ENCODE peak calls at places on chromosomes 6 and 20, in six cellular contexts. One of them, this sample, is unnamed.

GRCh38 chr20:13187899-13188298 is 33.2 kb upstream of the ISM1 start:
- DNase-seq in ovary: no peak
- DNase-seq in heart left ventricle: no peak
- DNase-seq in H9: no peak
- DNase-seq in K562: no peak
- DNase-seq in OCI-LY7: no peak
- DNase-seq in this sample: no peak

GRCh38 chr6:110951986-110952794 is 6.3 kb upstream of the GTF3C6 start:
- DNase-seq in K562: no peak
- DNase-seq in ovary: no peak
- DNase-seq in OCI-LY7: no peak
- DNase-seq in heart left ventricle: no peak
- DNase-seq in H9: no peak
- DNase-seq in this sample: no peak

GRCh38 chr6:117600008-117600743 is 2.1 kb downstream of the GOPC start:
- DNase-seq in K562: no peak
- DNase-seq in OCI-LY7: peak; percentile 27
- DNase-seq in ovary: no peak
- DNase-seq in H9: no peak
- DNase-seq in heart left ventricle: no peak
- DNase-seq in this sample: no peak

GRCh38 chr6:105691971-105692370 is 289.1 kb upstream of the PREP start:
- DNase-seq in K562: no peak
- DNase-seq in heart left ventricle: no peak
- DNase-seq in OCI-LY7: no peak
- DNase-seq in ovary: no peak
- DNase-seq in H9: no peak
- DNase-seq in this sample: no peak

GRCh38 chr6:53347250-53347920 is 1.4 kb downstream of the ELOVL5 start:
- DNase-seq in ovary: no peak
- DNase-seq in OCI-LY7: peak; percentile 77
- DNase-seq in H9: no peak
- DNase-seq in K562: no peak
- DNase-seq in heart left ventricle: no peak
- DNase-seq in this sample: no peak

GRCh38 chr6:85464260-85464644 is 14.4 kb downstream of the NT5E start:
- DNase-seq in heart left ventricle: no peak
- DNase-seq in K562: no peak
- DNase-seq in H9: no peak
- DNase-seq in ovary: no peak
- DNase-seq in OCI-LY7: no peak
- DNase-seq in this sample: peak; percentile 86

GRCh38 chr20:973785-974194 is 28.3 kb downstream of the RSPO4 start:
- DNase-seq in H9: peak; percentile 66
- DNase-seq in OCI-LY7: peak; percentile 66
- DNase-seq in ovary: no peak
- DNase-seq in K562: peak; percentile 70
- DNase-seq in heart left ventricle: no peak
- DNase-seq in this sample: no peak

GRCh38 chr20:20215976-20216727 is 151.8 kb upstream of the INSM1 start:
- DNase-seq in OCI-LY7: no peak
- DNase-seq in H9: no peak
- DNase-seq in heart left ventricle: peak; percentile 80
- DNase-seq in ovary: no peak
- DNase-seq in K562: no peak
- DNase-seq in this sample: no peak

GRCh38 chr6:109807881-109808280 is 116.8 kb downstream of the FIG4 start:
- DNase-seq in ovary: no peak
- DNase-seq in heart left ventricle: no peak
- DNase-seq in OCI-LY7: no peak
- DNase-seq in K562: no peak
- DNase-seq in H9: no peak
- DNase-seq in this sample: no peak

GRCh38 chr6:168301648-168302398 is 17.8 kb downstream of the DACT2 start:
- DNase-seq in heart left ventricle: no peak
- DNase-seq in ovary: no peak
- DNase-seq in H9: peak; percentile 60
- DNase-seq in K562: no peak
- DNase-seq in OCI-LY7: no peak
- DNase-seq in this sample: no peak

GRCh38 chr6:136213853-136214252 is 36.3 kb downstream of the MTFR2 start:
- DNase-seq in OCI-LY7: no peak
- DNase-seq in ovary: no peak
- DNase-seq in heart left ventricle: no peak
- DNase-seq in H9: no peak
- DNase-seq in K562: no peak
- DNase-seq in this sample: no peak

GRCh38 chr6:81731814-81732213 is 20.7 kb downstream of the TENT5A start:
- DNase-seq in heart left ventricle: no peak
- DNase-seq in H9: no peak
- DNase-seq in OCI-LY7: no peak
- DNase-seq in K562: no peak
- DNase-seq in ovary: no peak
- DNase-seq in this sample: no peak

GRCh38 chr6:39327516-39327915 is 5.0 kb upstream of the KCNK16 start:
- DNase-seq in K562: no peak
- DNase-seq in H9: no peak
- DNase-seq in heart left ventricle: no peak
- DNase-seq in ovary: no peak
- DNase-seq in OCI-LY7: no peak
- DNase-seq in this sample: no peak

GRCh38 chr20:9838378-9839295 is at the start of gene PAK5:
- DNase-seq in OCI-LY7: no peak
- DNase-seq in H9: peak; percentile 97
- DNase-seq in heart left ventricle: no peak
- DNase-seq in ovary: peak; percentile 37
- DNase-seq in K562: no peak
- DNase-seq in this sample: peak; percentile 56

GRCh38 chr20:53581444-53582311 is 12.0 kb downstream of the ZNF217 start:
- DNase-seq in ovary: no peak
- DNase-seq in H9: no peak
- DNase-seq in K562: no peak
- DNase-seq in OCI-LY7: peak; percentile 92
- DNase-seq in heart left ventricle: no peak
- DNase-seq in this sample: no peak

GRCh38 chr6:117142995-117143394 is 122.4 kb upstream of the VGLL2 start:
- DNase-seq in ovary: no peak
- DNase-seq in H9: no peak
- DNase-seq in K562: no peak
- DNase-seq in OCI-LY7: no peak
- DNase-seq in heart left ventricle: peak; percentile 46
- DNase-seq in this sample: no peak

GRCh38 chr20:17661121-17661744 is 20.8 kb downstream of the RRBP1 start:
- DNase-seq in K562: no peak
- DNase-seq in OCI-LY7: no peak
- DNase-seq in ovary: no peak
- DNase-seq in heart left ventricle: no peak
- DNase-seq in H9: no peak
- DNase-seq in this sample: peak; percentile 50

GRCh38 chr20:53130819-53131218 is 158.7 kb downstream of the TSHZ2 start:
- DNase-seq in K562: no peak
- DNase-seq in OCI-LY7: no peak
- DNase-seq in heart left ventricle: no peak
- DNase-seq in H9: no peak
- DNase-seq in ovary: no peak
- DNase-seq in this sample: no peak

GRCh38 chr6:17429381-17430061 is 36.1 kb downstream of the CAP2 start:
- DNase-seq in H9: no peak
- DNase-seq in K562: no peak
- DNase-seq in heart left ventricle: no peak
- DNase-seq in ovary: no peak
- DNase-seq in OCI-LY7: no peak
- DNase-seq in this sample: no peak

GRCh38 chr6:20876016-20876415 is 341.8 kb downstream of the CDKAL1 start:
- DNase-seq in K562: no peak
- DNase-seq in heart left ventricle: no peak
- DNase-seq in OCI-LY7: no peak
- DNase-seq in ovary: no peak
- DNase-seq in H9: no peak
- DNase-seq in this sample: no peak

GRCh38 chr6:20870493-20870892 is 336.2 kb downstream of the CDKAL1 start:
- DNase-seq in K562: no peak
- DNase-seq in heart left ventricle: no peak
- DNase-seq in OCI-LY7: no peak
- DNase-seq in H9: no peak
- DNase-seq in ovary: no peak
- DNase-seq in this sample: no peak

GRCh38 chr6:20875369-20875963 is 341.2 kb downstream of the CDKAL1 start:
- DNase-seq in H9: no peak
- DNase-seq in ovary: peak; percentile 35
- DNase-seq in heart left ventricle: no peak
- DNase-seq in K562: no peak
- DNase-seq in OCI-LY7: no peak
- DNase-seq in this sample: no peak

GRCh38 chr6:20877008-20877937 is 343.0 kb downstream of the CDKAL1 start:
- DNase-seq in ovary: peak; percentile 27
- DNase-seq in heart left ventricle: peak; percentile 44
- DNase-seq in H9: no peak
- DNase-seq in OCI-LY7: no peak
- DNase-seq in K562: no peak
- DNase-seq in this sample: peak; percentile 72

DNA sequence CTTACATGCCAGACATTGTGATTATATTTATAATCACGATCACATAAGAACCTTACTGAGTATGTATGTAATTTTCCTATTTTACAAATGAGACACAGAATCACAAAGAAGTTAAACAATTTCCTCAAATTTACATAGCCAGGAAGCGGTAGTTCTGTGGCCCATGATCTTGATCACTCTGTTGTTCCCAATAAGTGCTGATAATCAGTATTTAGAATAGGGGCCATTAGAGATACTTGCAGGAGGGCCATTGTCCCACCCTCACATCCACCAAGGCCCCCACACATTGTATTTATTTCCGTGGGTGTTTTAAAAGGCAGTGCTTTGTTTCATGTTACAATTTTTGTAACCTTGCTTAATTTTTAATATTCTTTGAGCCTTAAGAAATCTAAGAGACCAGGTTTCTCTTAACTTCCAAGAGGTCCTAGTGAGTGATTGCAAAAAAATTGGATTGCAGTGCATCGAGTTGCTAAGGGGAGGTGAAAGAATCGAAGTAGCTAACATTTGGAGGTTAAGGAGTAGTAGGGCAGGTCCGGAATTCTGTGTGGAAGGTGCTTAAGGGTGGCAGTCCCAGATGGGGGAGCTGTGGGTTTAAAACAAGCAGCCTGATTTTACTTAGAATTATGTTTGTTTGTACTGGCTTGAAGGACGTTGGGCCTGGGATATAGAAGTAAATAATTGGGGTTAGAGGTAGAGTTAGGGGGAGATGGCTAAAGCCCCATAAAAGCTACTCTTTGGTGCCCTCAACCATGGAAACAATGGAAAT is 339.4 kb downstream of the CDKAL1 start:
- DNase-seq in heart left ventricle: no peak
- DNase-seq in K562: no peak
- DNase-seq in ovary: no peak
- DNase-seq in H9: peak; percentile 50
- DNase-seq in OCI-LY7: no peak
- DNase-seq in this sample: no peak
- TF ChIP-seq CTCF in heart left ventricle: no peak
- TF ChIP-seq CTCF in K562: no peak
- TF ChIP-seq CTCF in ovary: no peak
- TF ChIP-seq CTCF in H9: peak; percentile 55
- TF ChIP-seq CTCF in OCI-LY7: peak; percentile 10
- TF ChIP-seq CTCF in this sample: no peak

GRCh38 chr20:36775826-36776225 is 2.3 kb upstream of the DSN1 start:
- DNase-seq in OCI-LY7: no peak
- DNase-seq in ovary: no peak
- DNase-seq in H9: no peak
- DNase-seq in heart left ventricle: no peak
- DNase-seq in K562: no peak
- DNase-seq in this sample: no peak

GRCh38 chr20:36775196-36775595 is 1.6 kb upstream of the DSN1 start:
- DNase-seq in heart left ventricle: no peak
- DNase-seq in OCI-LY7: no peak
- DNase-seq in H9: no peak
- DNase-seq in K562: no peak
- DNase-seq in ovary: no peak
- DNase-seq in this sample: no peak

GRCh38 chr20:36773548-36774242 is at the start of gene DSN1:
- DNase-seq in heart left ventricle: peak; percentile 98
- DNase-seq in OCI-LY7: peak; percentile 97
- DNase-seq in K562: peak; percentile 98
- DNase-seq in H9: peak; percentile 98
- DNase-seq in ovary: peak; percentile 100
- DNase-seq in this sample: peak; percentile 99

GRCh38 chr20:36770680-36771079 is 2.9 kb downstream of the DSN1 start:
- DNase-seq in K562: no peak
- DNase-seq in OCI-LY7: no peak
- DNase-seq in ovary: no peak
- DNase-seq in heart left ventricle: no peak
- DNase-seq in H9: no peak
- DNase-seq in this sample: no peak

GRCh38 chr20:36773123-36773547 is 428 bp downstream of the DSN1 start:
- DNase-seq in ovary: no peak
- DNase-seq in heart left ventricle: no peak
- DNase-seq in H9: no peak
- DNase-seq in K562: no peak
- DNase-seq in OCI-LY7: peak; percentile 14
- DNase-seq in this sample: no peak
- H3K27ac ChIP-seq in ovary: peak overlapping the region; percentile 90
- H3K27ac ChIP-seq in heart left ventricle: peak overlapping the region; percentile 98
- H3K27ac ChIP-seq in H9: no peak overlapping the region
- H3K27ac ChIP-seq in K562: peak overlapping the region; percentile 98
- H3K27ac ChIP-seq in OCI-LY7: peak overlapping the region; percentile 45
- H3K27ac ChIP-seq in this sample: peak overlapping the region; percentile 99

DNA sequence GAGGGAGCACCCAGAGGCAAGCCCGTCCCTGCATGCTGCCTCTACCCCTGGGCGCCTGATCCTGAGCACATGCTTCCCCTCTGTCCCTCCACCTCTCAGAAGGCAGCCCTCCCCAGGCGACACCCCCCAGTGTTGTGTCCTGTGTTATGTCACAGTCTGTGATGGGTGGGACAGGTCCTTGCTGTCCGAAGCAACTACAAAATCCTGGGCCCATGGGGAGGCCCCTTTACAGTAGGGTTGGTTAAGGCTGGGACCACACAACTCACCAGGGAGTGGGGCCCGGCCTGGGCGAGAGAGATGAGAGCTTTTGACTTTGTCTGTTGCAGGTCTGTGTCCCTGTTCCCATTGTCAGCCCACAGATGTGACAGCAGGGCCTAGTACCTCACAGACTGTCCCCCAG is 78.0 kb downstream of the DHX35 start:
- DNase-seq in OCI-LY7: no peak
- DNase-seq in K562: no peak
- DNase-seq in ovary: no peak
- DNase-seq in H9: no peak
- DNase-seq in heart left ventricle: no peak
- DNase-seq in this sample: no peak
- TF ChIP-seq CTCF in OCI-LY7: no peak
- TF ChIP-seq CTCF in K562: no peak
- TF ChIP-seq CTCF in ovary: no peak
- TF ChIP-seq CTCF in H9: no peak
- TF ChIP-seq CTCF in heart left ventricle: no peak
- TF ChIP-seq CTCF in this sample: no peak

DNA sequence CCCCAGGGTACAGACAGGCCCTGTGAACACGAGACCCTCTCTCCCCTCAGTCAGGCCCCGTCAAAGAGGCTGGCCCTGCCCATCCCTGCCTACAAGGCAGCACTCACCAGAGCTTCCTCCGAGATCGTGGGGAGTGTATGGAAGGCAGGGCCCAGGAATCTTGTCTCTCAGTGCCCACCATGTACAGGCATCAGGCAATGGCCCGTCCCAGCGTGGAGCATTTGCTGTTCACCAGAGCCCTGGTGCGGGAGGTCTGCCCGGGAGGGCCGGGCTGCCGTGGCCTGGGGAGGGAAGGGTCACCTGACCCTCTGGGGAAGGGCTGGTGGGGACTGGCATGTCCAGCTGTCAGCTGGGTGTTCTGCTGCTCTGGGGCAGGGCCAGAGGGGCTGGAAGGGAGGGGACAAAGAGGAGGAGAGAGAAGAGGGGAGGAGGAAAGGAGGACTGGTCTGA is at the start of gene IP6K3:
- DNase-seq in OCI-LY7: no peak
- DNase-seq in heart left ventricle: peak; percentile 88
- DNase-seq in H9: no peak
- DNase-seq in ovary: no peak
- DNase-seq in K562: no peak
- DNase-seq in this sample: no peak
- H3K27ac ChIP-seq in OCI-LY7: no peak within 1 kb of the TSS
- H3K27ac ChIP-seq in heart left ventricle: peak within 1 kb of the TSS; percentile 74
- H3K27ac ChIP-seq in H9: no peak within 1 kb of the TSS
- H3K27ac ChIP-seq in ovary: no peak within 1 kb of the TSS
- H3K27ac ChIP-seq in K562: no peak within 1 kb of the TSS
- H3K27ac ChIP-seq in this sample: peak within 1 kb of the TSS; percentile 90

This sample was measured in coronary artery.